ENCODE peak calls at places on chromosomes 1 and 21, in four cellular contexts. One of them, this sample, is unnamed.

GRCh38 chr1:24640288-24640687 is 2.8 kb upstream of the SRRM1 start:
- DNase-seq in activated T-cell treated with anti-CD3 and anti-CD28 coated beads, Interleukin-2, amount 50 U/mL, for 72 hours: no peak
- DNase-seq in astrocyte: no peak
- DNase-seq in naive thymus-derived CD8-positive, alpha-beta T cell: no peak
- DNase-seq in this sample: no peak

GRCh38 chr1:62103880-62104279 is 90.8 kb upstream of the L1TD1 start:
- DNase-seq in activated T-cell treated with anti-CD3 and anti-CD28 coated beads, Interleukin-2, amount 50 U/mL, for 72 hours: no peak
- DNase-seq in astrocyte: no peak
- DNase-seq in naive thymus-derived CD8-positive, alpha-beta T cell: no peak
- DNase-seq in this sample: no peak

GRCh38 chr1:4724695-4725250 is 70.4 kb downstream of the AJAP1 start:
- DNase-seq in activated T-cell treated with anti-CD3 and anti-CD28 coated beads, Interleukin-2, amount 50 U/mL, for 72 hours: no peak
- DNase-seq in astrocyte: no peak
- DNase-seq in naive thymus-derived CD8-positive, alpha-beta T cell: no peak
- DNase-seq in this sample: no peak

GRCh38 chr21:38027901-38028300 is 111.6 kb upstream of the KCNJ6 start:
- DNase-seq in activated T-cell treated with anti-CD3 and anti-CD28 coated beads, Interleukin-2, amount 50 U/mL, for 72 hours: no peak
- DNase-seq in astrocyte: peak
- DNase-seq in naive thymus-derived CD8-positive, alpha-beta T cell: no peak
- DNase-seq in this sample: no peak

GRCh38 chr1:212699839-212700596 is at the start of gene BATF3:
- DNase-seq in activated T-cell treated with anti-CD3 and anti-CD28 coated beads, Interleukin-2, amount 50 U/mL, for 72 hours: peak
- DNase-seq in astrocyte: no peak
- DNase-seq in naive thymus-derived CD8-positive, alpha-beta T cell: peak
- DNase-seq in this sample: peak

GRCh38 chr1:209585672-209586071 is 2.2 kb downstream of the CAMK1G start:
- DNase-seq in activated T-cell treated with anti-CD3 and anti-CD28 coated beads, Interleukin-2, amount 50 U/mL, for 72 hours: no peak
- DNase-seq in astrocyte: no peak
- DNase-seq in naive thymus-derived CD8-positive, alpha-beta T cell: no peak
- DNase-seq in this sample: no peak

GRCh38 chr1:156936721-156937220 is 16.3 kb downstream of the LRRC71 start:
- DNase-seq in activated T-cell treated with anti-CD3 and anti-CD28 coated beads, Interleukin-2, amount 50 U/mL, for 72 hours: no peak
- DNase-seq in astrocyte: no peak
- DNase-seq in naive thymus-derived CD8-positive, alpha-beta T cell: no peak
- DNase-seq in this sample: no peak

GRCh38 chr1:207866471-207867135 is 44.3 kb downstream of the CD34 start:
- DNase-seq in activated T-cell treated with anti-CD3 and anti-CD28 coated beads, Interleukin-2, amount 50 U/mL, for 72 hours: peak
- DNase-seq in astrocyte: no peak
- DNase-seq in naive thymus-derived CD8-positive, alpha-beta T cell: no peak
- DNase-seq in this sample: no peak

GRCh38 chr1:156592158-156592909 is 758 bp downstream of the NAXE start:
- DNase-seq in activated T-cell treated with anti-CD3 and anti-CD28 coated beads, Interleukin-2, amount 50 U/mL, for 72 hours: no peak
- DNase-seq in astrocyte: no peak
- DNase-seq in naive thymus-derived CD8-positive, alpha-beta T cell: no peak
- DNase-seq in this sample: no peak

GRCh38 chr1:225509376-225509707 is 81.5 kb upstream of the LBR start:
- DNase-seq in activated T-cell treated with anti-CD3 and anti-CD28 coated beads, Interleukin-2, amount 50 U/mL, for 72 hours: no peak
- DNase-seq in astrocyte: no peak
- DNase-seq in naive thymus-derived CD8-positive, alpha-beta T cell: no peak
- DNase-seq in this sample: no peak

GRCh38 chr1:23470282-23471070 is 13.5 kb downstream of the ASAP3 start:
- DNase-seq in activated T-cell treated with anti-CD3 and anti-CD28 coated beads, Interleukin-2, amount 50 U/mL, for 72 hours: no peak
- DNase-seq in astrocyte: peak
- DNase-seq in naive thymus-derived CD8-positive, alpha-beta T cell: no peak
- DNase-seq in this sample: no peak

GRCh38 chr1:27872802-27873665 is 690 bp downstream of the THEMIS2 start:
- DNase-seq in activated T-cell treated with anti-CD3 and anti-CD28 coated beads, Interleukin-2, amount 50 U/mL, for 72 hours: peak
- DNase-seq in astrocyte: peak
- DNase-seq in naive thymus-derived CD8-positive, alpha-beta T cell: no peak
- DNase-seq in this sample: no peak

GRCh38 chr1:226634611-226635246 is 86.2 kb downstream of the STUM start:
- DNase-seq in activated T-cell treated with anti-CD3 and anti-CD28 coated beads, Interleukin-2, amount 50 U/mL, for 72 hours: peak
- DNase-seq in astrocyte: no peak
- DNase-seq in naive thymus-derived CD8-positive, alpha-beta T cell: no peak
- DNase-seq in this sample: no peak

GRCh38 chr1:208093754-208094719 is 150.1 kb downstream of the PLXNA2 start:
- DNase-seq in activated T-cell treated with anti-CD3 and anti-CD28 coated beads, Interleukin-2, amount 50 U/mL, for 72 hours: peak
- DNase-seq in astrocyte: peak
- DNase-seq in naive thymus-derived CD8-positive, alpha-beta T cell: peak
- DNase-seq in this sample: peak

GRCh38 chr1:151457911-151458882 is 1.1 kb downstream of the POGZ start:
- DNase-seq in activated T-cell treated with anti-CD3 and anti-CD28 coated beads, Interleukin-2, amount 50 U/mL, for 72 hours: peak
- DNase-seq in astrocyte: peak
- DNase-seq in naive thymus-derived CD8-positive, alpha-beta T cell: peak
- DNase-seq in this sample: peak

GRCh38 chr1:220380885-220381284 is 108.6 kb upstream of the RAB3GAP2 start:
- DNase-seq in activated T-cell treated with anti-CD3 and anti-CD28 coated beads, Interleukin-2, amount 50 U/mL, for 72 hours: no peak
- DNase-seq in astrocyte: no peak
- DNase-seq in naive thymus-derived CD8-positive, alpha-beta T cell: no peak
- DNase-seq in this sample: no peak

GRCh38 chr21:37032877-37033471 is 26.5 kb downstream of the RIPPLY3 start:
- DNase-seq in activated T-cell treated with anti-CD3 and anti-CD28 coated beads, Interleukin-2, amount 50 U/mL, for 72 hours: no peak
- DNase-seq in astrocyte: peak
- DNase-seq in naive thymus-derived CD8-positive, alpha-beta T cell: no peak
- DNase-seq in this sample: no peak

GRCh38 chr1:53370369-53370961 is 42.6 kb upstream of the LRP8 start:
- DNase-seq in activated T-cell treated with anti-CD3 and anti-CD28 coated beads, Interleukin-2, amount 50 U/mL, for 72 hours: no peak
- DNase-seq in astrocyte: no peak
- DNase-seq in naive thymus-derived CD8-positive, alpha-beta T cell: no peak
- DNase-seq in this sample: no peak

GRCh38 chr1:216750031-216750627 is 26.9 kb upstream of the ESRRG start:
- DNase-seq in activated T-cell treated with anti-CD3 and anti-CD28 coated beads, Interleukin-2, amount 50 U/mL, for 72 hours: no peak
- DNase-seq in astrocyte: peak
- DNase-seq in naive thymus-derived CD8-positive, alpha-beta T cell: no peak
- DNase-seq in this sample: no peak

GRCh38 chr1:199084293-199084692 is 445.5 kb downstream of the PTPRC start:
- DNase-seq in activated T-cell treated with anti-CD3 and anti-CD28 coated beads, Interleukin-2, amount 50 U/mL, for 72 hours: no peak
- DNase-seq in astrocyte: peak
- DNase-seq in naive thymus-derived CD8-positive, alpha-beta T cell: no peak
- DNase-seq in this sample: no peak

GRCh38 chr1:20405051-20405754 is 80.8 kb downstream of the CAMK2N1 start:
- DNase-seq in activated T-cell treated with anti-CD3 and anti-CD28 coated beads, Interleukin-2, amount 50 U/mL, for 72 hours: no peak
- DNase-seq in astrocyte: no peak
- DNase-seq in naive thymus-derived CD8-positive, alpha-beta T cell: no peak
- DNase-seq in this sample: no peak

GRCh38 chr1:36257375-36257767 is 33.1 kb downstream of the THRAP3 start:
- DNase-seq in activated T-cell treated with anti-CD3 and anti-CD28 coated beads, Interleukin-2, amount 50 U/mL, for 72 hours: peak
- DNase-seq in astrocyte: no peak
- DNase-seq in naive thymus-derived CD8-positive, alpha-beta T cell: no peak
- DNase-seq in this sample: peak